ENCODE peak calls at places on chromosomes 11 and 22, in six cellular contexts. C is K562, M is pancreas, A is adrenal gland, X is right atrium auricular region, N is psoas muscle. J is an unnamed sample. For H3K4me1, the result is how much of the 10 kb centered on the place peaks cover.

GRCh38 chr11:10414659-10415058 is 40.4 kb upstream of the AMPD3 start:
- DNase-seq in C (no peak), M (no peak), A (peak), X (peak), N (peak), J (no peak)

GRCh38 chr11:119885861-119886567 is 157.0 kb upstream of the NECTIN1 start:
- DNase-seq in C (no peak), M (no peak), A (no peak), X (no peak), N (no peak), J (no peak)

GRCh38 chr11:92225206-92225562 is 566 bp downstream of the FAT3 start:
- DNase-seq in C (no peak), M (no peak), A (no peak), X (no peak), N (peak), J (peak)

GRCh38 chr11:64858467-64859401 is 14.3 kb upstream of the CDC42BPG start:
- DNase-seq in C (no peak), M (no peak), A (peak), X (no peak), N (peak), J (no peak)

GRCh38 chr11:70091651-70092050 is 13.5 kb downstream of the ANO1 start:
- DNase-seq in C (no peak), M (no peak), A (no peak), X (no peak), N (no peak), J (no peak)

GRCh38 chr11:99316761-99317475 is 296.2 kb downstream of the CNTN5 start:
- DNase-seq in C (no peak), M (no peak), A (no peak), X (no peak), N (peak), J (peak)

GRCh38 chr22:20157416-20158183 is 6.7 kb upstream of the CCDC188 start:
- DNase-seq in C (no peak), M (no peak), A (no peak), X (no peak), N (no peak), J (no peak)

GRCh38 chr11:105720096-105720495 is 110.2 kb downstream of the GRIA4 start:
- DNase-seq in C (no peak), M (no peak), A (no peak), X (no peak), N (no peak), J (no peak)

GRCh38 chr22:23565942-23566715 is 14.0 kb downstream of the IGLL1 start:
- DNase-seq in C (peak), M (peak), A (no peak), X (no peak), N (peak), J (peak)

GRCh38 chr22:23122992-23123803 is 18.6 kb downstream of the RSPH14 start:
- DNase-seq in C (peak), M (no peak), A (no peak), X (no peak), N (peak), J (no peak)

GRCh38 chr11:86116996-86117705 is 48.3 kb upstream of the PICALM start:
- DNase-seq in C (no peak), M (no peak), A (no peak), X (no peak), N (no peak), J (no peak)

GRCh38 chr11:79366218-79366617 is 74.6 kb downstream of the TENM4 start:
- DNase-seq in C (no peak), M (no peak), A (no peak), X (no peak), N (no peak), J (no peak)
- H3K4me1 ChIP-seq in C (under half), M (under half), A (under half), X (under half), N (under half), J (under half)

GRCh38 chr22:43488031-43488892 is 76.4 kb downstream of the MPPED1 start:
- DNase-seq in C (no peak), M (no peak), A (no peak), X (no peak), N (no peak), J (no peak)

GRCh38 chr22:43485717-43486116 is 73.9 kb downstream of the MPPED1 start:
- DNase-seq in C (no peak), M (no peak), A (no peak), X (no peak), N (no peak), J (no peak)

GRCh38 chr22:43490311-43490710 is 78.5 kb downstream of the MPPED1 start:
- DNase-seq in C (no peak), M (no peak), A (no peak), X (no peak), N (no peak), J (no peak)

GRCh38 chr22:43488937-43489336 is 77.1 kb downstream of the MPPED1 start:
- DNase-seq in C (no peak), M (no peak), A (no peak), X (no peak), N (no peak), J (no peak)

GRCh38 chr22:43487311-43488030 is 75.7 kb downstream of the MPPED1 start:
- DNase-seq in C (no peak), M (no peak), A (no peak), X (no peak), N (no peak), J (no peak)
- TF ChIP-seq CTCF in C (no peak), M (no peak), A (no peak), X (no peak), N (no peak), J (no peak)

GRCh38 chr11:67631853-67632174 is 2.1 kb upstream of the NUDT8 start:
- DNase-seq in C (no peak), M (no peak), A (no peak), X (no peak), N (no peak), J (no peak)

GRCh38 chr11:67629386-67630229 is at the start of gene NUDT8:
- DNase-seq in C (peak), M (peak), A (peak), X (peak), N (peak), J (peak)

GRCh38 chr11:67631427-67631826 is 1.7 kb upstream of the NUDT8 start:
- DNase-seq in C (no peak), M (peak), A (no peak), X (no peak), N (no peak), J (no peak)

GRCh38 chr11:67630230-67630942 is 649 bp upstream of the NUDT8 start:
- DNase-seq in C (peak), M (peak), A (peak), X (peak), N (peak), J (peak)

DNA sequence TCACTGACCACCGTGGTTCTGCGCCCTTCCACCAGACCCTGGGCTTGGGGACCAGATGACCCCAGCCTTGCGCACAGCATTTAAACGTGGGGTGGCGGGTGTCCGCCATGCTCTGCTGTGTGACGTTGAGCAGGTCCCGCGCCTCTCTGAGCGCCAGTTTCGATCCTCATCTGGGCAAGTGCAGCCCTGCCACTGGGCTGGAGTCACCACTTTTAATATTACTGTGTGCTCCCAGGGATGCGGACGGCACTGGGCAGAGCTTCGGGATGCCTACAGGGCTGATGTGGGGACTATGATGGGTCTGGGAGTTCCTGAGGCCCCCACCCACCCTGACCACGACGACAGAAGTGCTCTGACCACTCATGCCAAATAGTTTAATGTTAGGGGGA is 1.2 kb upstream of the NUDT8 start:
- DNase-seq in C (no peak), M (no peak), A (no peak), X (no peak), N (no peak), J (no peak)
- H3K4me1 ChIP-seq in C (half or more), M (under half), A (under half), X (under half), N (under half), J (under half)

DNA sequence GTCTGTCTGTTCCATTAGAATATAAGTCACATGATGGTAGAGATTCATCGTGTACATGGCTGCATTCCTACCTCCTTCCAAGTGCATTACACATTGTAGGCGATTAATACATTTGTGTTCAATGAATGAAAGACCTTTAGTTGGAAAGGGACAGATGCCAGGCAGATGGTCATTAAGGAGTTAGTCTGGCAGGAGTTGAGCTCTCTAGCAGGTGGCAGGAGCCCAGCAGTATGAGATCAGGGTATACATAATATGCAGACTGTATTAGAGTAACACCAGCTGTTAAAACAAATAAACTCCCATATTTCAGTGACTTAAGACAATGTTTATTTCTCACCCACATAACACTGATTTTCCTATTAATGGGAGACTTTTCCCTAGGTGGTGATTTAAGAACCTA is 147.7 kb upstream of the LARGE1 start:
- DNase-seq in C (no peak), M (no peak), A (no peak), X (no peak), N (no peak), J (no peak)
- TF ChIP-seq CTCF in C (no peak), M (no peak), A (no peak), X (no peak), N (no peak), J (no peak)